ENCODE peak calls at places on chromosome 11, in five cellular contexts. M, J, X, B and D are unnamed samples.

GRCh38 chr11:65225284-65226102 is 36.3 kb upstream of the POLA2 start:
- DNase-seq in B (peak; percentile 89), X (peak; percentile 59), J (peak; percentile 81), M (peak; percentile 85), D (peak; percentile 92)

GRCh38 chr11:128695539-128696221 is 1.8 kb downstream of the FLI1 start:
- DNase-seq in J (no peak), X (peak; percentile 52), M (peak; percentile 87), B (peak; percentile 60), D (no peak)

GRCh38 chr11:33303541-33303940 is 46.4 kb downstream of the HIPK3 start:
- DNase-seq in X (no peak), B (no peak), J (no peak), M (no peak), D (no peak)

GRCh38 chr11:134120143-134120850 is 51.4 kb downstream of the JAM3 start:
- DNase-seq in B (no peak), J (no peak), M (no peak), X (no peak), D (no peak)

GRCh38 chr11:67615455-67616430 is 9.0 kb downstream of the NDUFV1 start:
- DNase-seq in X (peak; percentile 35), M (peak; percentile 85), B (peak; percentile 92), J (peak; percentile 54), D (peak; percentile 89)

GRCh38 chr11:99015634-99016454 is 4.9 kb upstream of the CNTN5 start:
- DNase-seq in M (no peak), J (peak; percentile 67), B (no peak), X (peak; percentile 34), D (peak; percentile 30)

GRCh38 chr11:120061761-120062560 is 76.0 kb downstream of the TRIM29 start:
- DNase-seq in B (peak; percentile 75), M (no peak), X (no peak), J (peak; percentile 89), D (peak; percentile 82)

GRCh38 chr11:94832604-94833238 is 64.6 kb downstream of the AMOTL1 start:
- DNase-seq in J (no peak), M (no peak), B (no peak), X (no peak), D (no peak)

GRCh38 chr11:11010624-11011127 is 152.8 kb upstream of the ZBED5 start:
- DNase-seq in B (peak; percentile 87), X (no peak), M (no peak), J (peak; percentile 70), D (peak; percentile 39)

GRCh38 chr11:65592840-65593517 is 2.6 kb downstream of the KCNK7 start:
- DNase-seq in M (no peak), B (peak; percentile 70), J (no peak), X (no peak), D (peak; percentile 79)

GRCh38 chr11:111788051-111788450 is 21.9 kb upstream of the PPP2R1B start:
- DNase-seq in J (no peak), X (no peak), B (no peak), M (no peak), D (no peak)

GRCh38 chr11:114316980-114317675 is 20.9 kb downstream of the NNMT start:
- DNase-seq in B (no peak), J (no peak), X (no peak), M (no peak), D (no peak)

GRCh38 chr11:133038850-133039249 is 493.5 kb downstream of the OPCML start:
- DNase-seq in X (no peak), J (no peak), M (no peak), B (peak; percentile 85), D (no peak)

DNA sequence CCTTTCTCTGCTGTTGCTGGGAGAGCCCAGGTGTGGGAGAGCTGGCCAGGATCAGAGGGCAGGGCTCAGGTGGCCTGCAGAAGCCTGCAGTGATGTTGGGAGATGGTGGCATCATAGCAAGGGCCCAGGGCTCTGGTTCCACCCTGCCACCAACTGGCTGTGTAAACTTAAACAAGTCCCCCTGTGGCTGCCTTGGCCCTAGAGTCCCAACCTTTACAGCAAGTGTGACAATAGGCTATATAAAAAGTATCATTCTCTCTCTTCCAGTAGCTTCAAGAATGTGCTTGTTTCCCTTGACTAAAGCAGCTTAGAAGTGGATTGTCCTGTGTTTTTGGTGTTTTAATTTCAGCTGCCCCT is 201.8 kb upstream of the E2F8 start:
- DNase-seq in J (no peak), B (no peak), X (no peak), M (no peak), D (no peak)
- H3K27me3 ChIP-seq in J (no peaks in the 10 kb centered on the region), B (no peaks in the 10 kb centered on the region), X (no peaks in the 10 kb centered on the region), M (no peaks in the 10 kb centered on the region), D (no peaks in the 10 kb centered on the region)

DNA sequence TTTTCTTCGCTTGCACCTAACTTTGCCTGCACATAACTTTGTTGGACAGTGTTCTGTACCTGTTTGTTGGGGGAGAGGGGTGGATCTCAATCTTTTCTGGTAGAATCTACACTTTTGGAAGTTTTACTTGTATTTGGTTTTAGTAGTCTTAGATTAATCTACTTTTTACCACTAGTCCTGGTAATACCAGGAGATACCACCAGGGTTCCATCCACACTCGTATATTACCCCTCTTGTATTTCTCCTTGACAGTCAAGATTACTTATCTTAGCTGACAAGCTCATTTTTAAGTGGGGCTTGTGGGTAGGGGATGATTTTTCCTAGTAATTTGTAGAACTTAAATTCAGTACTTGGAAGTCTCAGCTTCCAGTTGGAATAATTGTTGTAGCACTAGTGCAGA is 37.3 kb upstream of the TECTA start:
- DNase-seq in M (no peak), B (peak; percentile 42), X (peak; percentile 6), J (peak; percentile 16), D (peak; percentile 6)
- H3K36me3 ChIP-seq in M (peaks cover 93% of the 10 kb centered on the region), B (peaks cover 54% of the 10 kb centered on the region), X (peaks cover 19% of the 10 kb centered on the region), J (peaks cover 14% of the 10 kb centered on the region), D (peaks cover 2% of the 10 kb centered on the region)

GRCh38 chr11:69444381-69445130 is 36.9 kb upstream of the LINC01488 start:
- DNase-seq in J (peak; percentile 79), B (peak; percentile 91), M (peak; percentile 63), X (no peak), D (peak; percentile 87)
- H3K4me3 ChIP-seq in J (no peak overlapping the region), B (no peak overlapping the region), M (no peak overlapping the region), X (no peak overlapping the region), D (no peak overlapping the region)

DNA sequence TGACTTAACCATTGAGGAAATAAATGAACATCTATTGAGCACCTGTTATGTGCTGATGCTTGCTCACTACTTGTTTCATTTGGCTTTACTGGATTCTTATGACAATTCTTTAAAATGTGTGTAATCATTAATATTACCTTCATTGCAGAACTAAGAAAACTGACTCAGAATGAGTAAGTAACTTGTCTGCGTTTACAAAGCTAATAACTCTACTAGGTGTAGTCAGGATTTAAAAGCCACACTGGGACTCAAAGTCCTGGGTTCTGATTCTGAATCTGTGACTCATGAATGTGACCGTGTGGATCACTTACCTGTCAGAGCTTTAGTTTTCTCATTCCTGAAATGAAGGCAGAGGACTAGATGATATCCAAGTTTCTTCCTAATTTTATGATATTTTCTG is 23.4 kb upstream of the KIRREL3 start:
- DNase-seq in B (no peak), M (no peak), X (no peak), J (no peak), D (no peak)
- H3K27me3 ChIP-seq in B (peaks cover 12% of the 10 kb centered on the region), M (no peaks in the 10 kb centered on the region), X (no peaks in the 10 kb centered on the region), J (no peaks in the 10 kb centered on the region), D (peaks cover 2% of the 10 kb centered on the region)